ENCODE peak calls at places on chromosomes 13 and 19, in four cellular contexts. Z is cardiac fibroblast, L is frontal cortex, D is head of caudate nucleus. Y is an unnamed sample.

GRCh38 chr19:2507109-2507508 is 31.2 kb downstream of the GADD45B start:
- DNase-seq in Z (peak), L (no peak), D (no peak), Y (no peak)

GRCh38 chr19:54029930-54030490 is 33.7 kb downstream of the VSTM1 start:
- DNase-seq in Z (peak), L (peak), D (peak), Y (peak)

GRCh38 chr13:44413095-44413494 is 39.5 kb downstream of the SERP2 start:
- DNase-seq in Z (peak), L (no peak), D (no peak), Y (no peak)

GRCh38 chr13:53198699-53199098 is 170.1 kb downstream of the OLFM4 start:
- DNase-seq in Z (no peak), L (no peak), D (no peak), Y (no peak)

GRCh38 chr19:4454952-4455738 is 2.4 kb downstream of the UBXN6 start:
- DNase-seq in Z (peak), L (no peak), D (peak), Y (no peak)

GRCh38 chr13:70107498-70108271 is at the start of gene ATXN8OS:
- DNase-seq in Z (no peak), L (peak), D (peak), Y (no peak)

GRCh38 chr13:48580185-48580803 is 47.4 kb upstream of the RCBTB2 start:
- DNase-seq in Z (peak), L (peak), D (peak), Y (no peak)

GRCh38 chr13:43473437-43473836 is 313.3 kb downstream of the ENOX1 start:
- DNase-seq in Z (peak), L (no peak), D (no peak), Y (no peak)

GRCh38 chr19:58229255-58229639 is 533 bp downstream of the ZNF544 start:
- DNase-seq in Z (peak), L (peak), D (peak), Y (no peak)

GRCh38 chr13:78121459-78122348 is 203.1 kb upstream of the EDNRB start:
- DNase-seq in Z (peak), L (peak), D (peak), Y (no peak)

GRCh38 chr19:13007292-13008045 is 12.2 kb downstream of the NFIX start:
- DNase-seq in Z (no peak), L (no peak), D (no peak), Y (no peak)

GRCh38 chr19:48660854-48661731 is 11.7 kb downstream of the NTN5 start:
- DNase-seq in Z (peak), L (peak), D (peak), Y (no peak)

GRCh38 chr19:8512115-8512967 is 1.6 kb downstream of the ZNF414 start:
- DNase-seq in Z (peak), L (no peak), D (no peak), Y (no peak)

GRCh38 chr19:31357315-31357673 is 8.1 kb upstream of the TSHZ3 start:
- DNase-seq in Z (no peak), L (no peak), D (no peak), Y (no peak)